ENCODE peak calls at places on chromosomes 2 and 18, in six cellular contexts. One of them, this sample, is unnamed.

GRCh38 chr18:69874058-69874457 is 73.6 kb downstream of the CD226 start:
- DNase-seq in neural progenitor cell: no peak
- DNase-seq in BJ: no peak
- DNase-seq in breast epithelium: no peak
- DNase-seq in CD8-positive, alpha-beta T cell: no peak
- DNase-seq in transverse colon: no peak
- DNase-seq in this sample: peak

GRCh38 chr18:45359275-45360009 is 255.8 kb upstream of the SLC14A2 start:
- DNase-seq in transverse colon: peak
- DNase-seq in CD8-positive, alpha-beta T cell: no peak
- DNase-seq in neural progenitor cell: no peak
- DNase-seq in breast epithelium: no peak
- DNase-seq in BJ: no peak
- DNase-seq in this sample: no peak

GRCh38 chr2:224158831-224159230 is 119.7 kb upstream of the SERPINE2 start:
- DNase-seq in neural progenitor cell: no peak
- DNase-seq in transverse colon: no peak
- DNase-seq in breast epithelium: no peak
- DNase-seq in BJ: no peak
- DNase-seq in CD8-positive, alpha-beta T cell: no peak
- DNase-seq in this sample: no peak

GRCh38 chr2:136765256-136765735 is at the start of gene THSD7B:
- DNase-seq in neural progenitor cell: peak
- DNase-seq in BJ: no peak
- DNase-seq in breast epithelium: no peak
- DNase-seq in transverse colon: no peak
- DNase-seq in CD8-positive, alpha-beta T cell: no peak
- DNase-seq in this sample: no peak

GRCh38 chr2:222483513-222484039 is 59.2 kb downstream of the SGPP2 start:
- DNase-seq in breast epithelium: no peak
- DNase-seq in BJ: no peak
- DNase-seq in transverse colon: peak
- DNase-seq in CD8-positive, alpha-beta T cell: no peak
- DNase-seq in neural progenitor cell: peak
- DNase-seq in this sample: no peak

GRCh38 chr2:179837408-179837807 is 24.0 kb downstream of the ZNF385B start:
- DNase-seq in neural progenitor cell: no peak
- DNase-seq in BJ: peak
- DNase-seq in CD8-positive, alpha-beta T cell: no peak
- DNase-seq in transverse colon: no peak
- DNase-seq in breast epithelium: no peak
- DNase-seq in this sample: peak

GRCh38 chr2:174752403-174753037 is 11.8 kb downstream of the CHRNA1 start:
- DNase-seq in CD8-positive, alpha-beta T cell: no peak
- DNase-seq in neural progenitor cell: no peak
- DNase-seq in breast epithelium: no peak
- DNase-seq in BJ: no peak
- DNase-seq in transverse colon: no peak
- DNase-seq in this sample: peak

GRCh38 chr2:149648282-149649030 is 60.9 kb upstream of the MMADHC start:
- DNase-seq in CD8-positive, alpha-beta T cell: no peak
- DNase-seq in transverse colon: no peak
- DNase-seq in neural progenitor cell: no peak
- DNase-seq in breast epithelium: no peak
- DNase-seq in BJ: peak
- DNase-seq in this sample: peak

GRCh38 chr2:16118611-16119590 is 178.6 kb downstream of the MYCN start:
- DNase-seq in breast epithelium: no peak
- DNase-seq in BJ: no peak
- DNase-seq in CD8-positive, alpha-beta T cell: no peak
- DNase-seq in neural progenitor cell: no peak
- DNase-seq in transverse colon: no peak
- DNase-seq in this sample: no peak

GRCh38 chr2:121128741-121129659 is 156.0 kb downstream of the TFCP2L1 start:
- DNase-seq in CD8-positive, alpha-beta T cell: no peak
- DNase-seq in transverse colon: peak
- DNase-seq in neural progenitor cell: peak
- DNase-seq in breast epithelium: peak
- DNase-seq in BJ: no peak
- DNase-seq in this sample: peak

GRCh38 chr2:79453918-79454317 is 58.9 kb upstream of the CTNNA2 start:
- DNase-seq in CD8-positive, alpha-beta T cell: no peak
- DNase-seq in BJ: no peak
- DNase-seq in transverse colon: no peak
- DNase-seq in neural progenitor cell: peak
- DNase-seq in breast epithelium: no peak
- DNase-seq in this sample: no peak

GRCh38 chr18:6219116-6219717 is 195.5 kb downstream of the L3MBTL4 start:
- DNase-seq in breast epithelium: no peak
- DNase-seq in CD8-positive, alpha-beta T cell: no peak
- DNase-seq in BJ: no peak
- DNase-seq in transverse colon: no peak
- DNase-seq in neural progenitor cell: peak
- DNase-seq in this sample: peak

GRCh38 chr2:159712929-159713575 is 746 bp downstream of the MARCHF7 start:
- DNase-seq in CD8-positive, alpha-beta T cell: no peak
- DNase-seq in breast epithelium: no peak
- DNase-seq in neural progenitor cell: no peak
- DNase-seq in transverse colon: no peak
- DNase-seq in BJ: no peak
- DNase-seq in this sample: peak

GRCh38 chr2:85893428-85894258 is 4.9 kb upstream of the ST3GAL5 start:
- DNase-seq in BJ: peak
- DNase-seq in transverse colon: no peak
- DNase-seq in CD8-positive, alpha-beta T cell: no peak
- DNase-seq in neural progenitor cell: no peak
- DNase-seq in breast epithelium: no peak
- DNase-seq in this sample: peak

GRCh38 chr2:85888745-85889647 is at the start of gene ST3GAL5:
- DNase-seq in transverse colon: peak
- DNase-seq in breast epithelium: peak
- DNase-seq in neural progenitor cell: peak
- DNase-seq in CD8-positive, alpha-beta T cell: peak
- DNase-seq in BJ: no peak
- DNase-seq in this sample: peak

GRCh38 chr2:85889648-85890281 is 975 bp upstream of the ST3GAL5 start:
- DNase-seq in BJ: no peak
- DNase-seq in breast epithelium: no peak
- DNase-seq in transverse colon: peak
- DNase-seq in CD8-positive, alpha-beta T cell: no peak
- DNase-seq in neural progenitor cell: peak
- DNase-seq in this sample: no peak

GRCh38 chr2:85890522-85891176 is 1.9 kb upstream of the ST3GAL5 start:
- DNase-seq in CD8-positive, alpha-beta T cell: no peak
- DNase-seq in BJ: no peak
- DNase-seq in breast epithelium: no peak
- DNase-seq in neural progenitor cell: no peak
- DNase-seq in transverse colon: no peak
- DNase-seq in this sample: no peak

DNA sequence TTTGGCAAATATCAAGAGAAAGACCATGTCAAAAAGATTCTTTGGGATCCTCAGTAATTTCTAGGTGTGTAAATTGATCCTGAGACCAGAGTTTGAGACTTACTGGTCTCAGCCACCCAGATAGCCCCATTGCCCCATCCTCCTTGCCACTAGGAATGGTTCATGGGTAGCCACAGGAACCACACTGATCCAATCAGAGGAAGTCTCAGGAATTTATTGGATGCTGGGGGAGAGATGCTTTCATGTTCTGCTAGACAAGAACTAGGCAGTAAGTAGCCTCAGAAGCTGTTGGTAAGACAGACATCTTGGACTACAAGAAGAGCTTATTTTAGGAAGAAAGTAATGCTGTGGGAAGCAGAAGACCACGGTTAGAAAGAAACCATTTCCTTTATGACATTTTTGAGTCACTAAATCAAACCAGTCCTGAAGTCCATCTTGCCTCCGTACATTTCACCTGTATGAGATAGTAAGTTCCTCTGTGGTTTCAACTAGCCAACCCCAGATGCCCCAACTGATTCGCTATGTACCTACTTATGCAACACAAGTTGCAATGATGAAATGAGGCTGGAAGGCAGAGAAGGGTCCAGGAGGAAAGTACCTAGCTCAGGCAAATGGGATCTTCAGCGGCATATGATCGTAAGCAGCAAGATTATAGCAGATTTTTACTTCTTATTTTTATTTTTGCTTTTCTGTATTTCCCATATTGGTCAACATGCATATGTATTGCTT is 3.6 kb upstream of the ST3GAL5 start:
- DNase-seq in breast epithelium: no peak
- DNase-seq in transverse colon: no peak
- DNase-seq in BJ: no peak
- DNase-seq in CD8-positive, alpha-beta T cell: no peak
- DNase-seq in neural progenitor cell: no peak
- DNase-seq in this sample: no peak
- TF ChIP-seq CTCF in breast epithelium: no peak
- TF ChIP-seq CTCF in transverse colon: no peak
- TF ChIP-seq CTCF in BJ: no peak
- TF ChIP-seq CTCF in CD8-positive, alpha-beta T cell: no peak
- TF ChIP-seq CTCF in neural progenitor cell: no peak
- TF ChIP-seq CTCF in this sample: no peak

GRCh38 chr18:34493566-34494358 is 216.3 kb upstream of the DTNA start:
- DNase-seq in BJ: no peak
- DNase-seq in transverse colon: no peak
- DNase-seq in breast epithelium: peak
- DNase-seq in CD8-positive, alpha-beta T cell: no peak
- DNase-seq in neural progenitor cell: peak
- DNase-seq in this sample: no peak

GRCh38 chr18:34493099-34493544 is 217.0 kb upstream of the DTNA start:
- DNase-seq in neural progenitor cell: peak
- DNase-seq in breast epithelium: peak
- DNase-seq in transverse colon: peak
- DNase-seq in BJ: no peak
- DNase-seq in CD8-positive, alpha-beta T cell: no peak
- DNase-seq in this sample: peak

GRCh38 chr18:34494359-34494696 is 215.8 kb upstream of the DTNA start:
- DNase-seq in CD8-positive, alpha-beta T cell: no peak
- DNase-seq in breast epithelium: peak
- DNase-seq in neural progenitor cell: peak
- DNase-seq in transverse colon: no peak
- DNase-seq in BJ: no peak
- DNase-seq in this sample: no peak

GRCh38 chr18:34491719-34492118 is 218.4 kb upstream of the DTNA start:
- DNase-seq in neural progenitor cell: no peak
- DNase-seq in breast epithelium: no peak
- DNase-seq in transverse colon: no peak
- DNase-seq in BJ: no peak
- DNase-seq in CD8-positive, alpha-beta T cell: no peak
- DNase-seq in this sample: no peak

DNA sequence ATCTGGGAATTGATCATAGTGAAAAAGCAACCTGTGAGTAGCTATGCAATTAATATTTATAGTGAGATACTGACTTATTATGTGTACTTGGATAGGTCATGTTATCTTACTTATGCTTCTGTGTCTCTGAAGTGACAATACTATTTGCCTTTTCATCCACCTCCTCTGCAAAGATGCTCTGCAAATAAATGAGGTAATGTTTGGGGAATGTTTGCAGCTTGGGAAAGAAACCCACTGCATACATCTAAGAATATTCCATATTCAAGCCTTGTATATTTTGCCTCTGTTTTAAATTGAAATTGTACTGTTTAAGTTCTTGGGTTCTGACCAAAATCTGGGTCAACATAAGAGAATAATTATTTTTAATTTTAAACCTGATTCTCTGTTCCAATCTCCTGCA is 217.4 kb upstream of the DTNA start:
- DNase-seq in CD8-positive, alpha-beta T cell: no peak
- DNase-seq in BJ: no peak
- DNase-seq in breast epithelium: no peak
- DNase-seq in transverse colon: no peak
- DNase-seq in neural progenitor cell: no peak
- DNase-seq in this sample: no peak
- H3K4me3 ChIP-seq in CD8-positive, alpha-beta T cell: no peak
- H3K4me3 ChIP-seq in BJ: no peak
- H3K4me3 ChIP-seq in breast epithelium: peak
- H3K4me3 ChIP-seq in transverse colon: no peak
- H3K4me3 ChIP-seq in neural progenitor cell: peak
- H3K4me3 ChIP-seq in this sample: peak

DNA sequence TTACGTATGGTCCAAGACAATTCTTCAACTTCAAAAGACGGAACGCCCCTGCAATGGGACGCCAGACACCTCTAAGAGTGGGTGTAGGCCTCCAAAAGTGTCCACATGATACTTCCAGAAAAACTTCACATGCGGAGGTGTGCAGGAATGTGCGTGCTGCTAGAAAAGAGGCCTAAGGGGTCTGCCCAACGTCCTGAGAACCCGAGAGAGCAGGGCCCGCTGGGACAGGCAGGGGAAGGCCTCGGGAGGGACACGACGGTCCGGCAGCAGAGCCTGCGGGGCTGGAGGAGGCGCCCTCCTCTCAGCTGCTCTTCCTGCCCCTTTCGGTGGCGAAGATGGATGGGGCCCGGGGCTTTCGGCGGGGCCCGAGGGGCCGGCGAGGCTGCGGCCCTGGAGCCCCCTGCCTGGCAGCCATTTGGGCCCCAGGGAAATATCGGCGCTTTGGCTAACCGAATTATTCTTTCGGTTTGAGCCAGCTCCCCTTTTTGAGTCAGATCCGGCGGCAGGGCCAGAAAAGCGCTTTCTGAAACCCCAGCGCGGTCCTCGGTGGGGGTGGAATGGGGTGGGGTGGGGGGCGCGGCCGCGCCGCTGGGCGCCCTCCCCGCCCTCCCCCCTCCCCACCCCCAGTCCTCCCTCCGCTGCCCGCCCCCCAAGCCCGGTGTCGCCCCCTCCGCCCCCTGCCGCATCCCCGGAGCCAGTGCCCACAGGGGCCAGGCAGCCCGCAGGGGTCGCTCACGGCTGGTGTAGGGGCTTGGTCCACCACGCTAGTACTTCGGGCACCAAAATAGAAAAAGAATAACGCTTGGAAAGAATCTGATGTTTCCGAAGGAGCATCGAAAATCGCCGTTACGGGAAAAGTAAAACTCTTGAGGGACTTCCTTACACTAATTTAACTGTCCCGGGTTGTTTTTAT is 9.2 kb upstream of the ARID5A start:
- DNase-seq in BJ: no peak
- DNase-seq in transverse colon: peak
- DNase-seq in CD8-positive, alpha-beta T cell: no peak
- DNase-seq in breast epithelium: no peak
- DNase-seq in neural progenitor cell: peak
- DNase-seq in this sample: peak
- TF ChIP-seq CTCF in BJ: peak
- TF ChIP-seq CTCF in transverse colon: no peak
- TF ChIP-seq CTCF in CD8-positive, alpha-beta T cell: peak
- TF ChIP-seq CTCF in breast epithelium: no peak
- TF ChIP-seq CTCF in neural progenitor cell: peak
- TF ChIP-seq CTCF in this sample: peak

GRCh38 chr2:54984476-54984875 is 65.8 kb downstream of the RTN4 start:
- DNase-seq in BJ: no peak
- DNase-seq in CD8-positive, alpha-beta T cell: no peak
- DNase-seq in neural progenitor cell: no peak
- DNase-seq in breast epithelium: no peak
- DNase-seq in transverse colon: no peak
- DNase-seq in this sample: no peak
- H3K4me3 ChIP-seq in BJ: no peak
- H3K4me3 ChIP-seq in CD8-positive, alpha-beta T cell: no peak
- H3K4me3 ChIP-seq in neural progenitor cell: no peak
- H3K4me3 ChIP-seq in breast epithelium: no peak
- H3K4me3 ChIP-seq in transverse colon: no peak
- H3K4me3 ChIP-seq in this sample: no peak

This sample was measured in fibroblast of the aortic adventitia.